ENCODE peak calls at places on chromosomes 2 and 18, in five cellular contexts. C is WERI-Rb-1, G is colonic mucosa, Y is hepatocyte, H is RWPE1. S is an unnamed sample.

GRCh38 chr2:54639609-54640008 is 83.9 kb upstream of the EML6 start:
- DNase-seq in C (no peak), G (no peak), Y (no peak), H (no peak), S (no peak)

GRCh38 chr2:55155764-55156221 is 76.3 kb downstream of the CLHC1 start:
- DNase-seq in C (no peak), G (no peak), Y (no peak), H (no peak), S (no peak)

GRCh38 chr18:74005320-74006110 is 142.1 kb downstream of the FBXO15 start:
- DNase-seq in C (no peak), G (no peak), Y (no peak), H (no peak), S (no peak)

GRCh38 chr2:215032153-215032552 is 106.3 kb downstream of the ABCA12 start:
- DNase-seq in C (no peak), G (no peak), Y (no peak), H (no peak), S (no peak)

GRCh38 chr2:191610749-191611148 is 67.2 kb upstream of the NABP1 start:
- DNase-seq in C (no peak), G (no peak), Y (no peak), H (no peak), S (no peak)

GRCh38 chr2:215793747-215794595 is 219.4 kb downstream of the MREG start:
- DNase-seq in C (no peak), G (peak), Y (peak), H (peak), S (peak)

GRCh38 chr18:8756571-8756970 is 51.2 kb downstream of the MTCL1 start:
- DNase-seq in C (no peak), G (no peak), Y (no peak), H (no peak), S (no peak)

GRCh38 chr2:158580760-158581159 is 124.0 kb downstream of the PKP4 start:
- DNase-seq in C (no peak), G (no peak), Y (no peak), H (no peak), S (peak)

GRCh38 chr18:58316400-58316942 is 272.4 kb downstream of the NEDD4L start:
- DNase-seq in C (no peak), G (no peak), Y (no peak), H (no peak), S (no peak)

GRCh38 chr2:38421274-38422056 is 44.4 kb upstream of the ATL2 start:
- DNase-seq in C (no peak), G (no peak), Y (no peak), H (no peak), S (no peak)

GRCh38 chr18:58476521-58477210 is 152.2 kb downstream of the ALPK2 start:
- DNase-seq in C (no peak), G (no peak), Y (no peak), H (no peak), S (no peak)

GRCh38 chr2:54558976-54559410 is 102.9 kb downstream of the SPTBN1 start:
- DNase-seq in C (no peak), G (no peak), Y (no peak), H (no peak), S (no peak)

GRCh38 chr2:175404839-175405238 is 223.3 kb upstream of the ATP5MC3 start:
- DNase-seq in C (no peak), G (no peak), Y (no peak), H (no peak), S (no peak)

GRCh38 chr18:41593276-41593675 is 361.8 kb upstream of the PIK3C3 start:
- DNase-seq in C (no peak), G (no peak), Y (no peak), H (no peak), S (no peak)

GRCh38 chr2:222754324-222754723 is 82.9 kb downstream of the MOGAT1 start:
- DNase-seq in C (no peak), G (no peak), Y (no peak), H (no peak), S (no peak)

GRCh38 chr2:120550274-120550673 is 185.4 kb upstream of the GLI2 start:
- DNase-seq in C (peak), G (no peak), Y (no peak), H (no peak), S (no peak)

GRCh38 chr2:149330127-149331022 is at the start of gene LYPD6:
- DNase-seq in C (peak), G (peak), Y (peak), H (peak), S (peak)

GRCh38 chr2:179410552-179411356 is 146.1 kb upstream of the SESTD1 start:
- DNase-seq in C (peak), G (peak), Y (peak), H (peak), S (peak)

GRCh38 chr2:173126819-173127218 is 51.2 kb downstream of the MAP3K20 start:
- DNase-seq in C (no peak), G (no peak), Y (no peak), H (no peak), S (no peak)

GRCh38 chr2:128485761-128486639 is 167.3 kb upstream of the HS6ST1 start:
- DNase-seq in C (no peak), G (peak), Y (no peak), H (no peak), S (no peak)

GRCh38 chr18:35267161-35267651 is 22.8 kb downstream of the ZSCAN30 start:
- DNase-seq in C (no peak), G (peak), Y (no peak), H (no peak), S (no peak)

GRCh38 chr18:70450658-70451253 is 161.9 kb downstream of the SOCS6 start:
- DNase-seq in C (no peak), G (no peak), Y (no peak), H (peak), S (no peak)
- TF ChIP-seq CTCF in C (no peak), G (peak), Y (peak), H (peak), S (peak)

GRCh38 chr2:95383635-95384027 is 18.9 kb upstream of the FAHD2A start:
- DNase-seq in C (no peak), G (no peak), Y (no peak), H (no peak), S (no peak)

GRCh38 chr2:95386031-95386430 is 16.5 kb upstream of the FAHD2A start:
- DNase-seq in C (no peak), G (no peak), Y (no peak), H (no peak), S (no peak)

GRCh38 chr2:95385570-95385984 is 16.9 kb upstream of the FAHD2A start:
- DNase-seq in C (no peak), G (peak), Y (no peak), H (no peak), S (no peak)

GRCh38 chr2:95382686-95383634 is 19.5 kb upstream of the FAHD2A start:
- DNase-seq in C (no peak), G (peak), Y (no peak), H (no peak), S (no peak)

DNA sequence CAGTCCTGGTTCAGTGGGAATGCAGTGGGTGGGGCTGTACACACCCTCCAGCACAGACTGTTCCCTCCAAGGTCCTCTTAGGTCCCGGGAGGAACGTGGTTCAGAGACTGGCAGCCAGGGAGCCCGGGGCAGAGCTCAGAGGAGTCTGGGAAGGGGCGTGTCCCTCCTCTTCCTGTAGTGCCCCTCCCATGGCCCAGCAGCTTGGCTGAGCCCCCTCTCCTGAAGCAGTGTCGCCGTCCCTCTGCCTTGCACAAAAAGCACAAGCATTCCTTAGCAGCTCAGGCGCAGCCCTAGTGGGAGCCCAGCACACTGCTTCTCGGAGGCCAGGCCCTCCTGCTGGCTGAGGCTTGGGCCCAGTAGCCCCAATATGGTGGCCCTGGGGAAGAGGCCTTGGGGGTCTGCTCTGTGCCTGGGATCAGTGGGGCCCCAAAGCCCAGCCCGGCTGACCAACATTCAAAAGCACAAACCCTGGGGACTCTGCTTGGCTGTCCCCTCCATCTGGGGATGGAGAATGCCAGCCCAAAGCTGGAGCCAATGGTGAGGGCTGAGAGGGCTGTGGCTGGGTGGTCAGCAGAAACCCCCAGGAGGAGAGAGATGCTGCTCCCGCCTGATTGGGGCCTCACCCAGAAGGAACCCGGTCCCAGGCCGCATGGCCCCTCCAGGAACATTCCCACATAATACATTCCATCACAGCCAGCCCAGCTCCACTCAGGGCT is 17.5 kb upstream of the FAHD2A start:
- DNase-seq in C (no peak), G (peak), Y (peak), H (no peak), S (no peak)
- TF ChIP-seq CTCF in C (no peak), G (no peak), Y (no peak), H (no peak), S (no peak)

DNA sequence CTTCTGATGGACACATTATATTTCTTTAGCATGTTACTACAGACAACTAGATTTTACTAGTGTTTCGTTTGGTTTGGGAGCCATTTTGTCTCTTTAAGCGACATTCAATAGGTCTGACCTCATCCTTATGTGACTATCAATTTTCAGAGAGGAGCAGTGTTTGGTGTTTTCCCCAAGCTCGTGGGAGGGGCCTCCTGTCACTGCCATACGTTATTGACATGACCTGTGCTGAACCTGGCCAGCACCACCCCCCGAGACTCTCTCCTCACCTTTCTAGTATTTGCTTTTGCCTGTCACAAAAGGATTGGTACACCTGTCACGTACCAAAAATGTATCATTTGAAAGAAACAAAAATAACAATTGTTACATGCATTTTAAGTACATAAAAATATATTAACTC is 69.3 kb downstream of the PSMG2 start:
- DNase-seq in C (no peak), G (no peak), Y (no peak), H (no peak), S (no peak)
- TF ChIP-seq CTCF in C (no peak), G (no peak), Y (no peak), H (no peak), S (no peak)

DNA sequence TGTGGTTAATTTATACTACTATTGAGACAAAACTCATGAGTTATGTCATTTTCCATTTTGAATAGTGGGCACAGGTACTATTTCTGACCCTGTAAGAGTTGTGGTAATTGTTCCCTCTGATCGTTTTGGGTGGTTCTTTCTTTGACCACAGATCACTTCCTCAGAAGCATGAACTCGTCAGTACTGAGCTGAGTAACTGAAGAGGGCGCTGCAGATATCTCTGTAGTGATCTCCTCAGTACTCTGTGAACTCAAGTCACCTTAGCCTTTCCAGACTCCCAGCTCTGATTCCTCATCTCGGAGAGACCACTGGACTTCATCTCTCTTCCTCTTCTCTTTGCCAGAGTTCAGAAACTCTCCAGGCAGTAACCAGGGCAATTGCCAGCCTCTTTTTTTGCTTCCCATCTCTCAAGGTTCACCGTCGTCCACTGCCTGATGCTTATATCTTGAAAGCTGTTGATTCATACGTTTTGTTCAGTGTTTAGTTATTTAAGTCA is 9.4 kb upstream of the IL1RL1 start:
- DNase-seq in C (no peak), G (peak), Y (peak), H (no peak), S (no peak)
- TF ChIP-seq CTCF in C (peak), G (peak), Y (peak), H (no peak), S (no peak)

DNA sequence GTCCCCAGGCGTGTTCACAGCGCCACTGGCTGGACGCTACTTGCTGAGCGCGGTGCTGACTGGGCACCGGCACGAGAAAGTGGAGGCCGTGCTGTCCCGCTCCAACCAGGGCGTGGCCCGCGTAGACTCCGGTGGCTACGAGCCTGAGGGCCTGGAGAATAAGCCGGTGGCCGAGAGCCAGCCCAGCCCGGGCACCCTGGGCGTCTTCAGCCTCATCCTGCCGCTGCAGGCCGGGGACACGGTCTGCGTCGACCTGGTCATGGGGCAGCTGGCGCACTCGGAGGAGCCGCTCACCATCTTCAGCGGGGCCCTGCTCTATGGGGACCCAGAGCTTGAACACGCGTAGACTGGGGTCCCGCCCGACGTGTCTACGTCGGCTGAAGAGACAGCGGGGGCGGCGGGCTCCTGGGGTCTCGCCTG is 892 bp upstream of the KHK start:
- DNase-seq in C (peak), G (peak), Y (peak), H (peak), S (peak)
- TF ChIP-seq CTCF in C (peak), G (peak), Y (peak), H (peak), S (no peak)

DNA sequence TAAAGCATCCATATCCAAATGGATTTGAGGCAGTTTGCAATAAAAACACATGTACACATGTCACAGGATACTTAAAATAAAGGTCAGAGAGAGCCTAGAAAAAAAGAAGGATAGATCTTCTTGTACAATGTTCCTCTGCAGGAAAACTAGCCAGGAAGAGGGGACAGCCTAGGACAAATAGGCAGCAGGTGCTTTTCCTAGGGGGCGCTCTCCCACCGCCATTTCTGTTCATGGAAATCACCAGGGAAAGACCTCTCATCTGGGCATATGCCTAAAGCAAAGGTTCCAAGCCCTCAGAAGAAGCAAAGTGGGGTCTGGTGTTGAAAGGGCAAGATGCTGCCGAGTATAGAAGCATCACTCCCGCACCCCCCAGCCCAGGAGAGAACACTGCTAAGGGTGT is 799.1 kb downstream of the BCL11A start:
- DNase-seq in C (peak), G (no peak), Y (no peak), H (no peak), S (no peak)
- TF ChIP-seq CTCF in C (peak), G (no peak), Y (no peak), H (no peak), S (no peak)

GRCh38 chr2:12932192-12932591 is 215.5 kb downstream of the TRIB2 start:
- DNase-seq in C (peak), G (no peak), Y (no peak), H (no peak), S (no peak)
- TF ChIP-seq CTCF in C (no peak), G (no peak), Y (no peak), H (no peak), S (no peak)

GRCh38 chr2:146412625-146413024 is 1432.2 kb upstream of the ACVR2A start:
- DNase-seq in C (no peak), G (no peak), Y (no peak), H (no peak), S (no peak)
- TF ChIP-seq CTCF in C (peak), G (no peak), Y (no peak), H (no peak), S (no peak)

GRCh38 chr2:81901017-81901416 is 1596.5 kb upstream of the LRRTM1 start:
- DNase-seq in C (no peak), G (no peak), Y (peak), H (peak), S (no peak)
- TF ChIP-seq CTCF in C (peak), G (no peak), Y (peak), H (peak), S (no peak)